ENCODE peak calls at places on chromosomes 7 and 10, in nine cellular contexts. Y, X, D, H, J, Q, C, Z and I are unnamed samples.

GRCh38 chr10:123309740-123310139 is 155.5 kb downstream of the BUB3 start:
- DNase-seq in Y (no peak), X (no peak), D (no peak), H (no peak), J (no peak), Q (no peak), C (no peak), Z (no peak), I (no peak)

GRCh38 chr7:131111-132094 is 61.0 kb upstream of the FAM20C start:
- DNase-seq in Y (peak; percentile 36), X (no peak), D (peak; percentile 27), H (no peak), J (no peak), Q (no peak), C (no peak), Z (no peak), I (no peak)

GRCh38 chr10:27744478-27745379 is 890 bp downstream of the MKX start:
- DNase-seq in Y (no peak), X (peak; percentile 16), D (peak; percentile 32), H (peak; percentile 76), J (no peak), Q (peak; percentile 26), C (peak; percentile 33), Z (no peak), I (no peak)

GRCh38 chr7:92874567-92874966 is 38.2 kb upstream of the CDK6 start:
- DNase-seq in Y (no peak), X (peak; percentile 92), D (no peak), H (no peak), J (no peak), Q (peak; percentile 34), C (no peak), Z (no peak), I (no peak)

GRCh38 chr7:44678468-44679179 is 70.0 kb upstream of the ZMIZ2 start:
- DNase-seq in Y (peak; percentile 56), X (no peak), D (no peak), H (peak; percentile 45), J (no peak), Q (peak; percentile 86), C (no peak), Z (no peak), I (peak; percentile 74)

GRCh38 chr10:86785021-86785420 is 28.6 kb downstream of the BMPR1A start:
- DNase-seq in Y (no peak), X (no peak), D (no peak), H (no peak), J (no peak), Q (no peak), C (no peak), Z (no peak), I (no peak)

GRCh38 chr7:84188811-84189405 is 5.7 kb downstream of the SEMA3A start:
- DNase-seq in Y (no peak), X (peak; percentile 66), D (no peak), H (no peak), J (no peak), Q (peak; percentile 32), C (peak; percentile 40), Z (no peak), I (no peak)

GRCh38 chr10:34522542-34522941 is 292.6 kb downstream of the PARD3 start:
- DNase-seq in Y (no peak), X (peak; percentile 53), D (no peak), H (no peak), J (no peak), Q (peak; percentile 35), C (peak; percentile 78), Z (no peak), I (no peak)

GRCh38 chr7:55271069-55271468 is 94.1 kb upstream of the LANCL2 start:
- DNase-seq in Y (no peak), X (no peak), D (no peak), H (no peak), J (no peak), Q (peak; percentile 26), C (peak; percentile 16), Z (no peak), I (no peak)

GRCh38 chr10:43296320-43296719 is 29.5 kb upstream of the RASGEF1A start:
- DNase-seq in Y (no peak), X (no peak), D (no peak), H (no peak), J (no peak), Q (no peak), C (no peak), Z (no peak), I (no peak)

GRCh38 chr10:78215645-78216044 is 182.0 kb downstream of the RPS24 start:
- DNase-seq in Y (peak; percentile 77), X (peak; percentile 5), D (peak; percentile 51), H (no peak), J (no peak), Q (peak; percentile 61), C (no peak), Z (no peak), I (peak; percentile 84)

GRCh38 chr10:86663046-86663345 is 5.3 kb upstream of the LDB3 start:
- DNase-seq in Y (no peak), X (no peak), D (no peak), H (peak; percentile 50), J (no peak), Q (no peak), C (no peak), Z (no peak), I (no peak)

DNA sequence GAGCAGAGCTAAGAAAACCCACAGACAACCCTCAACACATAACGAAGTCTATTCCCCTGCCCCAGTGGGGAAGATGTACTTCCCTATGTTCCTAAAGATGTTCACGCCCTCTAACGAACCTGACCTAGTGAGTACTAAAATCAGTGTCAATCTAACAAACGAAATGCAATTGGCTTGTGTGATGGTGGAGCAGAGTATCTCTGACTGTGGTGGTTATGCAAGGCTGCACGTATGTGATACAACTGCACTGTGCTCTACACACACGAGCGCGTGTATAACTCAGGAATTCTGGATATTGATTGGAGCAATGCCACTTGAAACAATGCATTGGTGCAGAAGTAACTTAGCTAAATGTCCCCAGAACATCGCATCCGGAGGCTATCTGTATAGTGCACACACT is 1.3 kb downstream of the ANKRD16 start:
- DNase-seq in Y (no peak), X (peak; percentile 37), D (no peak), H (peak; percentile 6), J (no peak), Q (peak; percentile 56), C (no peak), Z (no peak), I (no peak)
- H3K27ac ChIP-seq in Y (no peak overlapping the region), X (no peak overlapping the region), D (peak overlapping the region; percentile 73), H (peak overlapping the region; percentile 89), J (no peak overlapping the region), Q (peak overlapping the region; percentile 83), C (peak overlapping the region; percentile 95), Z (peak overlapping the region; percentile 94), I (peak overlapping the region; percentile 85)

GRCh38 chr7:148721390-148721789 is 22.7 kb downstream of the CUL1 start:
- DNase-seq in Y (no peak), X (no peak), D (no peak), H (no peak), J (no peak), Q (no peak), C (no peak), Z (no peak), I (no peak)

GRCh38 chr7:148723166-148723559 is 24.5 kb downstream of the CUL1 start:
- DNase-seq in Y (no peak), X (no peak), D (no peak), H (no peak), J (no peak), Q (no peak), C (no peak), Z (no peak), I (no peak)

GRCh38 chr7:148722340-148723165 is 23.9 kb downstream of the CUL1 start:
- DNase-seq in Y (no peak), X (peak; percentile 8), D (peak; percentile 63), H (no peak), J (no peak), Q (no peak), C (no peak), Z (no peak), I (no peak)

GRCh38 chr7:148726385-148726784 is 27.7 kb downstream of the CUL1 start:
- DNase-seq in Y (no peak), X (no peak), D (no peak), H (no peak), J (no peak), Q (no peak), C (no peak), Z (no peak), I (no peak)

GRCh38 chr7:148723846-148724245 is 25.1 kb downstream of the CUL1 start:
- DNase-seq in Y (no peak), X (no peak), D (no peak), H (no peak), J (no peak), Q (no peak), C (no peak), Z (no peak), I (no peak)
- H3K4me1 ChIP-seq in Y (no peaks in the 10 kb centered on the region), X (no peaks in the 10 kb centered on the region), D (peaks cover 40% of the 10 kb centered on the region), H (peaks cover 97% of the 10 kb centered on the region), J (peaks cover 3% of the 10 kb centered on the region), Q (peaks cover 27% of the 10 kb centered on the region), C (peaks cover 13% of the 10 kb centered on the region), Z (peaks cover 5% of the 10 kb centered on the region), I (peaks cover 84% of the 10 kb centered on the region)

DNA sequence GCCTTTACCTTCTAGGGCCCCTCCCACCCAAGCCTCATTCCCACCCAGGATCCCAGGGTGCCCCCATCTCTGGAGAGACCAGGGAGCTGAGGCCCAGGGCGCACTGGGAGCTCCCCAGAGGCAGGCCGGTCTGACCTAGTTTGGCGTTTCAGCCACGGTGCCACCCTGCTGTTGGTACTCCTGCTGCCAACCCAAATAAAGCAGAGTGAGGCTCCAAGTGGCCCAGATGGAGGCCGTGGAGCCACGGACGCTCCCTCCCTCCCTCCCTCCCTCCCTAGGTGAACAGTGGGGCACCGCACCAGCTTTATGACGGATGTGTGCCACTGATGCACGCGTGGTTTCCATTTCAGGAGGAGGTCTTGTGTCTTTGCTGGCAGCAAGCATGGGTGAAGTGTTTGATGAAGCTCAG is 1.8 kb downstream of the INPP5A start:
- DNase-seq in Y (no peak), X (no peak), D (peak; percentile 70), H (peak; percentile 86), J (no peak), Q (no peak), C (no peak), Z (no peak), I (peak; percentile 70)
- TF ChIP-seq POLR2A in Y (no peak), X (no peak), D (no peak), H (no peak), J (no peak), Q (no peak), C (no peak), Z (no peak), I (peak; percentile 71)

GRCh38 chr10:71750986-71751385 is 22.3 kb downstream of the VSIR start:
- DNase-seq in Y (no peak), X (no peak), D (no peak), H (peak; percentile 76), J (no peak), Q (no peak), C (no peak), Z (no peak), I (no peak)

GRCh38 chr10:71750124-71750841 is 23.0 kb downstream of the VSIR start:
- DNase-seq in Y (no peak), X (no peak), D (no peak), H (peak; percentile 88), J (no peak), Q (no peak), C (no peak), Z (no peak), I (no peak)

GRCh38 chr10:71752391-71753090 is 20.8 kb downstream of the VSIR start:
- DNase-seq in Y (no peak), X (no peak), D (no peak), H (peak; percentile 84), J (no peak), Q (peak; percentile 24), C (no peak), Z (no peak), I (no peak)

GRCh38 chr10:71753091-71753959 is 20.0 kb downstream of the VSIR start:
- DNase-seq in Y (peak; percentile 84), X (no peak), D (no peak), H (peak; percentile 90), J (no peak), Q (no peak), C (no peak), Z (no peak), I (no peak)

GRCh38 chr10:71751515-71752224 is 21.6 kb downstream of the VSIR start:
- DNase-seq in Y (no peak), X (no peak), D (no peak), H (peak; percentile 78), J (no peak), Q (no peak), C (no peak), Z (no peak), I (no peak)
- H3K27ac ChIP-seq in Y (no peak overlapping the region), X (no peak overlapping the region), D (no peak overlapping the region), H (peak overlapping the region; percentile 95), J (no peak overlapping the region), Q (no peak overlapping the region), C (no peak overlapping the region), Z (no peak overlapping the region), I (no peak overlapping the region)